ENCODE peak calls at places on chromosomes 4 and X, in seven cellular contexts. W is coronary artery, M is choroid plexus epithelial cell, A is A673, H is HFF-Myc, D is IMR-90, C is spleen. O is an unnamed sample.

GRCh38 chr4:179344861-179345260 is 1902.6 kb upstream of the AGA start:
- DNase-seq in W (no peak), M (no peak), D (no peak), H (no peak), C (no peak), A (no peak), O (no peak)

GRCh38 chr4:66681962-66682361 is 863.3 kb downstream of the CENPC start:
- DNase-seq in H (no peak), M (peak; percentile 49), W (no peak), A (peak; percentile 48), D (peak; percentile 3), C (no peak), O (peak; percentile 80)

GRCh38 chr4:89800012-89800516 is 36.9 kb downstream of the SNCA start:
- DNase-seq in C (no peak), W (no peak), M (no peak), A (peak; percentile 6), H (no peak), D (peak; percentile 18), O (peak; percentile 83)

GRCh38 chr4:16043820-16044554 is 39.8 kb downstream of the PROM1 start:
- DNase-seq in M (no peak), C (no peak), A (peak; percentile 58), W (no peak), H (no peak), D (no peak), O (no peak)

GRCh38 chr4:967113-968104 is 6.0 kb downstream of the DGKQ start:
- DNase-seq in A (no peak), W (no peak), H (no peak), M (peak; percentile 36), C (peak; percentile 80), D (no peak), O (no peak)

GRCh38 chr4:117610706-117611308 is 423.5 kb upstream of the NDST3 start:
- DNase-seq in H (no peak), M (no peak), C (no peak), D (no peak), W (no peak), A (no peak), O (no peak)

GRCh38 chr4:18291313-18291712 is 269.8 kb upstream of the LCORL start:
- DNase-seq in M (no peak), H (no peak), A (no peak), D (no peak), W (no peak), C (no peak), O (no peak)

GRCh38 chr4:7777871-7778523 is 161.7 kb downstream of the AFAP1 start:
- DNase-seq in A (no peak), D (no peak), C (peak; percentile 57), M (peak; percentile 79), H (no peak), W (no peak), O (no peak)

GRCh38 chr4:7640136-7640535 is 205.4 kb upstream of the PSAPL1 start:
- DNase-seq in M (no peak), H (no peak), C (no peak), W (no peak), D (no peak), A (no peak), O (no peak)

GRCh38 chrX:40094041-40094899 is 3.5 kb downstream of the BCOR start:
- DNase-seq in C (peak; percentile 82), A (peak; percentile 83), M (peak; percentile 48), H (no peak), W (no peak), D (peak; percentile 55), O (no peak)

GRCh38 chr4:67700874-67701850 is at the start of gene UBA6:
- DNase-seq in C (peak; percentile 98), M (peak; percentile 96), W (peak; percentile 97), A (peak; percentile 92), D (peak; percentile 96), H (peak; percentile 96), O (peak; percentile 96)

GRCh38 chrX:27276751-27277150 is 186.4 kb downstream of the PPP4R3C start:
- DNase-seq in A (no peak), D (no peak), H (no peak), M (no peak), W (no peak), C (no peak), O (no peak)

GRCh38 chrX:112687189-112687691 is 7.5 kb upstream of the LHFPL1 start:
- DNase-seq in D (peak; percentile 58), A (no peak), C (no peak), W (no peak), M (peak; percentile 10), H (no peak), O (peak; percentile 50)

GRCh38 chr4:62531250-62531649 is 1331.1 kb downstream of the ADGRL3 start:
- DNase-seq in A (no peak), H (no peak), C (no peak), W (no peak), M (no peak), D (no peak), O (peak; percentile 31)

GRCh38 chr4:174521800-174522182 is 497 bp downstream of the HPGD start:
- DNase-seq in W (no peak), A (peak; percentile 4), M (no peak), C (peak; percentile 74), H (no peak), D (no peak), O (no peak)

GRCh38 chr4:41119867-41120295 is 94.5 kb downstream of the APBB2 start:
- DNase-seq in H (no peak), D (no peak), W (no peak), C (no peak), M (no peak), A (no peak), O (no peak)

GRCh38 chrX:53695901-53696300 is 9.4 kb upstream of the HUWE1 start:
- DNase-seq in W (no peak), D (no peak), C (no peak), A (no peak), M (no peak), H (no peak), O (no peak)

GRCh38 chr4:40264995-40265909 is 68.4 kb downstream of the RHOH start:
- DNase-seq in D (no peak), A (peak; percentile 90), W (no peak), H (no peak), M (peak; percentile 59), C (peak; percentile 82), O (peak; percentile 53)

GRCh38 chrX:143378851-143379250 is 138.4 kb downstream of the SPANXN3 start:
- DNase-seq in W (no peak), D (no peak), M (no peak), C (no peak), H (no peak), A (no peak), O (peak; percentile 7)

GRCh38 chrX:131845201-131845600 is 177.9 kb upstream of the STK26 start:
- DNase-seq in D (no peak), H (no peak), W (no peak), C (no peak), M (no peak), A (no peak), O (no peak)

GRCh38 chrX:72062890-72063289 is 68.8 kb downstream of the RTL5 start:
- DNase-seq in H (no peak), D (no peak), W (no peak), A (no peak), C (no peak), M (peak; percentile 15), O (no peak)

GRCh38 chrX:97389761-97390192 is 506.1 kb downstream of the RPA4 start:
- DNase-seq in D (peak; percentile 84), H (peak; percentile 19), M (peak; percentile 88), W (no peak), C (no peak), A (no peak), O (peak; percentile 76)

GRCh38 chr4:77025643-77026321 is 50.0 kb downstream of the CCNI start:
- DNase-seq in C (no peak), W (no peak), M (peak; percentile 59), D (peak; percentile 50), A (no peak), H (no peak), O (no peak)

GRCh38 chr4:157005193-157005592 is 33.6 kb upstream of the PDGFC start:
- DNase-seq in M (no peak), A (no peak), H (no peak), C (no peak), W (no peak), D (no peak), O (peak; percentile 16)

GRCh38 chrX:106220177-106220576 is 52.1 kb downstream of the PWWP3B start:
- DNase-seq in H (no peak), W (no peak), D (no peak), A (no peak), M (peak; percentile 23), C (no peak), O (peak; percentile 10)
- H3K4me3 ChIP-seq in H (no peak overlapping the region), W (no peak overlapping the region), D (no peak overlapping the region), A (no peak overlapping the region), M (no peak overlapping the region), C (no peak overlapping the region), O (no peak overlapping the region)

GRCh38 chr4:136088231-136088630 is 1444.1 kb downstream of the PCDH18 start:
- DNase-seq in H (no peak), W (no peak), C (no peak), M (no peak), A (no peak), D (no peak), O (no peak)
- TF ChIP-seq CTCF in H (no peak), W (no peak), C (no peak), M (no peak), A (no peak), D (no peak), O (no peak)

GRCh38 chrX:805988-806387 is 175.4 kb downstream of the SHOX start:
- DNase-seq in W (no peak), A (no peak), H (no peak), M (no peak), C (no peak), D (no peak), O (no peak)

GRCh38 chrX:809081-809480 is 178.5 kb downstream of the SHOX start:
- DNase-seq in W (no peak), C (no peak), H (no peak), A (no peak), M (no peak), D (no peak), O (no peak)

GRCh38 chrX:810186-810585 is 179.6 kb downstream of the SHOX start:
- DNase-seq in M (no peak), A (no peak), H (no peak), C (peak; percentile 29), D (no peak), W (no peak), O (no peak)

GRCh38 chrX:806586-806985 is 176.0 kb downstream of the SHOX start:
- DNase-seq in D (no peak), C (no peak), A (no peak), M (no peak), W (no peak), H (no peak), O (no peak)
- H3K4me3 ChIP-seq in D (no peak overlapping the region), C (no peak overlapping the region), A (no peak overlapping the region), M (no peak overlapping the region), W (no peak overlapping the region), H (no peak overlapping the region), O (no peak overlapping the region)

GRCh38 chrX:24520472-24520871 is 55.4 kb downstream of the PDK3 start:
- DNase-seq in C (no peak), D (no peak), H (no peak), A (no peak), W (no peak), M (no peak), O (no peak)

GRCh38 chrX:24513416-24513815 is 48.3 kb downstream of the PDK3 start:
- DNase-seq in C (no peak), D (no peak), M (no peak), A (no peak), H (no peak), W (no peak), O (no peak)

DNA sequence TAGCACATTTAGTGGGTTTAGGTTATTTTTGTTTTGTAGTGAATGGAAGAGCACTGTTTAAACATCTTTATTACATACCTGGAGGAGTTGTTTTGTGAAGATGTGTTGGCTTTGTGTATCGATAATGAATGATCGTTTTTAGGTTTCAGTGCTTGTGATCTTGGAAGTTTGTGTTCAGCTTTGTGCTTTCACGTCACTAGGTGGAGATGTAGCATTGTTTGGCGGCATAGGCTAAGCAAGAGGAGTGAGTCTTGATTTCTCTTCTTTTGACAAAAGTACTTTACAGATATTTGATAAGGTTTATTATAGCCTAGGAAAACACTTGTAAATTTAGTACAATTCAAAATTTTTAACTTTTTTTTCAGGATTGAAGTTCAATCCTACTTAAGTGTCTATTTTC is 50.4 kb downstream of the PDK3 start:
- DNase-seq in A (peak; percentile 39), H (no peak), M (peak; percentile 48), C (no peak), W (no peak), D (peak; percentile 4), O (peak; percentile 51)
- TF ChIP-seq CTCF in A (peak; percentile 57), H (no peak), M (peak; percentile 55), C (no peak), W (no peak), D (no peak), O (peak; percentile 37)

O was measured in fibroblast of pulmonary artery.